ENCODE peak calls at places on chromosome 21, in nine cellular contexts. G, Z, N, B, T, S, M, R and C are unnamed samples.

GRCh38 chr21:28811860-28812259 is 180.8 kb downstream of the LTN1 start:
- DNase-seq in T (no peak), N (no peak), R (no peak), Z (no peak), B (no peak), M (no peak), G (no peak), S (no peak), C (peak)

GRCh38 chr21:31780944-31781343 is 49.0 kb upstream of the SCAF4 start:
- DNase-seq in M (no peak), T (no peak), B (peak), N (no peak), Z (peak), G (no peak), S (no peak), R (no peak), C (no peak)

GRCh38 chr21:31729622-31730343 is 2.1 kb downstream of the SCAF4 start:
- DNase-seq in Z (no peak), M (no peak), N (no peak), R (no peak), T (no peak), G (no peak), B (no peak), S (no peak), C (no peak)

GRCh38 chr21:43938751-43939442 is 73.2 kb upstream of the TRAPPC10 start:
- DNase-seq in T (peak), G (peak), M (peak), Z (peak), R (peak), B (no peak), N (peak), S (peak), C (no peak)

GRCh38 chr21:29953072-29953471 is 13.3 kb upstream of the GRIK1 start:
- DNase-seq in Z (no peak), T (no peak), N (no peak), G (no peak), B (no peak), S (no peak), R (no peak), M (no peak), C (no peak)

GRCh38 chr21:35819134-35819533 is 241.2 kb downstream of the SETD4 start:
- DNase-seq in N (no peak), S (no peak), Z (no peak), G (no peak), T (no peak), R (no peak), B (no peak), M (no peak), C (no peak)

GRCh38 chr21:46675595-46676280 is 40.3 kb downstream of the PRMT2 start:
- DNase-seq in B (no peak), R (no peak), M (no peak), G (no peak), S (no peak), Z (no peak), N (no peak), T (peak), C (no peak)

GRCh38 chr21:17250651-17251294 is 262.1 kb upstream of the CXADR start:
- DNase-seq in Z (no peak), G (no peak), R (no peak), B (no peak), S (no peak), M (no peak), N (no peak), T (no peak), C (no peak)

GRCh38 chr21:44756416-44757185 is 45.0 kb downstream of the UBE2G2 start:
- DNase-seq in N (peak), R (peak), M (no peak), S (no peak), B (no peak), Z (no peak), G (no peak), T (no peak), C (no peak)

GRCh38 chr21:35737899-35738341 is 322.4 kb downstream of the SETD4 start:
- DNase-seq in Z (no peak), R (no peak), B (no peak), S (peak), N (no peak), G (no peak), M (no peak), T (peak), C (no peak)

GRCh38 chr21:27129694-27130093 is 162.8 kb upstream of the ADAMTS5 start:
- DNase-seq in G (no peak), S (no peak), R (no peak), T (no peak), N (no peak), B (no peak), Z (no peak), M (no peak), C (no peak)

GRCh38 chr21:35559881-35560280 is 500.4 kb downstream of the SETD4 start:
- DNase-seq in Z (no peak), S (peak), G (no peak), N (no peak), R (no peak), T (peak), B (no peak), M (no peak), C (peak)

GRCh38 chr21:14058566-14058965 is 152.2 kb downstream of the LIPI start:
- DNase-seq in G (no peak), T (no peak), R (no peak), S (no peak), B (no peak), Z (no peak), M (no peak), N (no peak), C (no peak)

GRCh38 chr21:35646606-35647005 is 413.7 kb downstream of the SETD4 start:
- DNase-seq in T (peak), B (no peak), S (peak), Z (no peak), R (no peak), G (no peak), N (no peak), M (no peak), C (peak)